ENCODE peak calls at places on chromosomes 16 and 17, in seven cellular contexts. One of them, this sample, is unnamed.

GRCh38 chr17:47192549-47192948 is 3.5 kb upstream of the CDC27 start:
- DNase-seq in heart right ventricle: no peak
- DNase-seq in A673: no peak
- DNase-seq in neural crest cell: no peak
- DNase-seq in suprapubic skin: no peak
- DNase-seq in choroid plexus epithelial cell: peak; percentile 10
- DNase-seq in stomach: no peak
- DNase-seq in this sample: no peak

GRCh38 chr17:49748223-49748622 is 15.7 kb downstream of the FAM117A start:
- DNase-seq in heart right ventricle: no peak
- DNase-seq in A673: no peak
- DNase-seq in neural crest cell: no peak
- DNase-seq in suprapubic skin: no peak
- DNase-seq in choroid plexus epithelial cell: no peak
- DNase-seq in stomach: no peak
- DNase-seq in this sample: no peak

GRCh38 chr17:66341462-66341861 is 39.0 kb downstream of the PRKCA start:
- DNase-seq in heart right ventricle: no peak
- DNase-seq in A673: no peak
- DNase-seq in neural crest cell: no peak
- DNase-seq in suprapubic skin: no peak
- DNase-seq in choroid plexus epithelial cell: no peak
- DNase-seq in stomach: no peak
- DNase-seq in this sample: no peak

GRCh38 chr17:40524243-40524965 is 23.0 kb upstream of the TNS4 start:
- DNase-seq in heart right ventricle: no peak
- DNase-seq in A673: no peak
- DNase-seq in neural crest cell: no peak
- DNase-seq in suprapubic skin: peak; percentile 12
- DNase-seq in choroid plexus epithelial cell: no peak
- DNase-seq in stomach: no peak
- DNase-seq in this sample: peak; percentile 9

GRCh38 chr17:40645932-40646331 is 1.7 kb downstream of the SMARCE1 start:
- DNase-seq in heart right ventricle: no peak
- DNase-seq in A673: no peak
- DNase-seq in neural crest cell: no peak
- DNase-seq in suprapubic skin: no peak
- DNase-seq in choroid plexus epithelial cell: peak; percentile 18
- DNase-seq in stomach: no peak
- DNase-seq in this sample: no peak

GRCh38 chr17:29557085-29557697 is 9.6 kb downstream of the ABHD15 start:
- DNase-seq in heart right ventricle: no peak
- DNase-seq in A673: no peak
- DNase-seq in neural crest cell: no peak
- DNase-seq in suprapubic skin: no peak
- DNase-seq in choroid plexus epithelial cell: peak; percentile 31
- DNase-seq in stomach: no peak
- DNase-seq in this sample: no peak

GRCh38 chr16:75198135-75198600 is 8.8 kb downstream of the CTRB2 start:
- DNase-seq in heart right ventricle: no peak
- DNase-seq in A673: peak; percentile 26
- DNase-seq in neural crest cell: no peak
- DNase-seq in suprapubic skin: peak; percentile 67
- DNase-seq in choroid plexus epithelial cell: peak; percentile 49
- DNase-seq in stomach: peak; percentile 24
- DNase-seq in this sample: peak; percentile 55

GRCh38 chr17:1714980-1715802 is 5.0 kb upstream of the TLCD2 start:
- DNase-seq in heart right ventricle: peak; percentile 92
- DNase-seq in A673: peak; percentile 41
- DNase-seq in neural crest cell: peak; percentile 35
- DNase-seq in suprapubic skin: peak; percentile 95
- DNase-seq in choroid plexus epithelial cell: peak; percentile 93
- DNase-seq in stomach: peak; percentile 84
- DNase-seq in this sample: peak; percentile 97

GRCh38 chr16:35252356-35252936 is 1793.0 kb downstream of the TP53TG3F start:
- DNase-seq in heart right ventricle: no peak
- DNase-seq in A673: no peak
- DNase-seq in neural crest cell: no peak
- DNase-seq in suprapubic skin: no peak
- DNase-seq in choroid plexus epithelial cell: no peak
- DNase-seq in stomach: no peak
- DNase-seq in this sample: no peak

GRCh38 chr17:6701719-6702118 is 11.4 kb downstream of the SLC13A5 start:
- DNase-seq in heart right ventricle: no peak
- DNase-seq in A673: peak; percentile 65
- DNase-seq in neural crest cell: peak; percentile 58
- DNase-seq in suprapubic skin: no peak
- DNase-seq in choroid plexus epithelial cell: peak; percentile 29
- DNase-seq in stomach: no peak
- DNase-seq in this sample: no peak

GRCh38 chr17:48055531-48056245 is 7.5 kb downstream of the NFE2L1 start:
- DNase-seq in heart right ventricle: no peak
- DNase-seq in A673: peak; percentile 82
- DNase-seq in neural crest cell: no peak
- DNase-seq in suprapubic skin: no peak
- DNase-seq in choroid plexus epithelial cell: peak; percentile 93
- DNase-seq in stomach: no peak
- DNase-seq in this sample: no peak

GRCh38 chr17:46195939-46196338 is 2.7 kb upstream of the KANSL1 start:
- DNase-seq in heart right ventricle: no peak
- DNase-seq in A673: no peak
- DNase-seq in neural crest cell: no peak
- DNase-seq in suprapubic skin: peak; percentile 13
- DNase-seq in choroid plexus epithelial cell: peak; percentile 45
- DNase-seq in stomach: no peak
- DNase-seq in this sample: no peak

GRCh38 chr16:85089485-85089884 is 22.8 kb downstream of the CIBAR2 start:
- DNase-seq in heart right ventricle: no peak
- DNase-seq in A673: no peak
- DNase-seq in neural crest cell: no peak
- DNase-seq in suprapubic skin: no peak
- DNase-seq in choroid plexus epithelial cell: no peak
- DNase-seq in stomach: no peak
- DNase-seq in this sample: no peak

DNA sequence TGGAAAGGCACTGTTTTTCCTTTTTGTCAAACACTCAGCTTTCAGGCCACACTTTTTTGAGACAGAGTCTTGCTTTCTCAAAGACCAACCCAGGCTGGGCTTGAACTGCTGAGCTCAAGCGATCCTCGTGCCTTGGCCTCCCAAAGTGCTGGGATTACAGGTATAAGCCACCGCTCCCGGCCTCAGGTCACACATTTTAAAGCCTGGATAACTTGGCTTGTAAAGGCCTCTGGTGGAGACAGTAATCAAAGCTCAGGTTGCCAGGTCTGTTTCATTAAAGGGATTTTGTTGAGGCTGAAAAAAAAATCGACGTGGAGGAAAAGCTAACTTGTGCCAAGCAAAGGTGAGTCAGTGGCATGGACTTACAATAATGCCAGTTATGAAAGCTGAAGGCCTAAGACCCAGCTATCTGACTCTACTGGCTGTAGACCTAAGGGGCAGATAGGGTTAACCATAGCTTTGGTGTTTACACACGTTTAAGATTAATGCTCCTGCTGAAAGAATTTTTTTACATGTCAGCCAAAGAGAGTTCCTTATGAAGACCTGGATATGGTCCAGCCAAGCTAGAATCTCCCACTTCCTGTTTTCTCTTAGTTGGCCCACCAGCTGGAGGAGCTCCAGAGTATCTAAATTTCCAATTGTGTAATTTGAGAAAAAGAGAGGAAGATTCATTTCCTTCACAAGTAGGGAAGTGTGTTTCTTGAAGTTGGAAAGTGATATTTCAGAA is 910 bp downstream of the NBR1 start:
- DNase-seq in heart right ventricle: no peak
- DNase-seq in A673: peak; percentile 71
- DNase-seq in neural crest cell: no peak
- DNase-seq in suprapubic skin: no peak
- DNase-seq in choroid plexus epithelial cell: peak; percentile 94
- DNase-seq in stomach: no peak
- DNase-seq in this sample: peak; percentile 72
- TF ChIP-seq CTCF in heart right ventricle: peak; percentile 48
- TF ChIP-seq CTCF in A673: peak; percentile 39
- TF ChIP-seq CTCF in neural crest cell: no peak
- TF ChIP-seq CTCF in suprapubic skin: peak; percentile 5
- TF ChIP-seq CTCF in choroid plexus epithelial cell: peak; percentile 58
- TF ChIP-seq CTCF in stomach: no peak
- TF ChIP-seq CTCF in this sample: no peak

GRCh38 chr17:81819648-81820171 is 13.4 kb downstream of the MCRIP1 start:
- DNase-seq in heart right ventricle: no peak
- DNase-seq in A673: no peak
- DNase-seq in neural crest cell: no peak
- DNase-seq in suprapubic skin: no peak
- DNase-seq in choroid plexus epithelial cell: no peak
- DNase-seq in stomach: no peak
- DNase-seq in this sample: no peak

GRCh38 chr17:81821147-81821546 is 11.9 kb downstream of the MCRIP1 start:
- DNase-seq in heart right ventricle: no peak
- DNase-seq in A673: no peak
- DNase-seq in neural crest cell: no peak
- DNase-seq in suprapubic skin: no peak
- DNase-seq in choroid plexus epithelial cell: no peak
- DNase-seq in stomach: no peak
- DNase-seq in this sample: no peak

GRCh38 chr17:81822996-81823799 is 9.9 kb downstream of the MCRIP1 start:
- DNase-seq in heart right ventricle: no peak
- DNase-seq in A673: no peak
- DNase-seq in neural crest cell: no peak
- DNase-seq in suprapubic skin: no peak
- DNase-seq in choroid plexus epithelial cell: no peak
- DNase-seq in stomach: no peak
- DNase-seq in this sample: no peak

GRCh38 chr17:81822312-81822637 is 10.8 kb downstream of the MCRIP1 start:
- DNase-seq in heart right ventricle: no peak
- DNase-seq in A673: no peak
- DNase-seq in neural crest cell: no peak
- DNase-seq in suprapubic skin: no peak
- DNase-seq in choroid plexus epithelial cell: no peak
- DNase-seq in stomach: no peak
- DNase-seq in this sample: no peak

DNA sequence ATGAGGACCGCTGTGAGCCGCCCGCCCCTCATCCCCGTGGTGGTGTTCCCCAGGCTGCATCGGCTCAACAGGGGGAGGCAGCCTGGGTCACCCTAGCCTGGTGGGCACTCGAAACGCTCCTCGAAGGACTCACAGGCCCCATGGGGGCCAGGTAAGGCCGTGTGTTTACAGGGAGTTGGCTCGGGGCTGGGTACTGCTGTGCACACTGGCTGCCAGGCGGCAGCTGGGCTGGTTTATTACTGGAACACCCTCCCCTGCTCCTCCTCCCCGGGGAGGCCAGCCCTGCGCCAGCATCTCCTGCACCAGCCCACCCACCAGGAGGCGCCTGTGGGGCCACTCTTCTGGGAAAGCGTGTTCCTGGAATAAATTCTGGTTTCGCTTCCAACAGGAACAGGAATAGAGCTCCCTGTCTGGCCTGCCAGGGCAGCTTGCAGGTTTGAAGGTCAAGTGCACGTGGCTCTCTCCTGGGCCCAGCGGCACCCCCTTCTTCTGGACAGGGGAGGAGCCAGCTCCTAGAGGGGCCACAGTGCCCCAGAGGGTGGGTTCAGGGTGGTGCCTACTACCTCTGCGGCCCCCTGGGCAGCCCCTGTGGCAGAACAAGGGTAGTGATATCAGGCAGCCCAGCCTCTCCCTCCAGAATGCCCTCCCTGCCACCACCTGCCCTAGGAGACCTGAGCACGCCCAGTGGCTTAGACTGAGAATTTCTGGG is 11.3 kb downstream of the MCRIP1 start:
- DNase-seq in heart right ventricle: peak; percentile 85
- DNase-seq in A673: peak; percentile 92
- DNase-seq in neural crest cell: peak; percentile 38
- DNase-seq in suprapubic skin: no peak
- DNase-seq in choroid plexus epithelial cell: peak; percentile 45
- DNase-seq in stomach: peak; percentile 96
- DNase-seq in this sample: no peak
- TF ChIP-seq CTCF in heart right ventricle: peak; percentile 83
- TF ChIP-seq CTCF in A673: peak; percentile 83
- TF ChIP-seq CTCF in neural crest cell: peak; percentile 50
- TF ChIP-seq CTCF in suprapubic skin: peak; percentile 60
- TF ChIP-seq CTCF in choroid plexus epithelial cell: peak; percentile 47
- TF ChIP-seq CTCF in stomach: peak; percentile 61
- TF ChIP-seq CTCF in this sample: peak; percentile 28

GRCh38 chr16:53973021-53973420 is 269.1 kb downstream of the FTO start:
- DNase-seq in heart right ventricle: no peak
- DNase-seq in A673: no peak
- DNase-seq in neural crest cell: no peak
- DNase-seq in suprapubic skin: no peak
- DNase-seq in choroid plexus epithelial cell: no peak
- DNase-seq in stomach: no peak
- DNase-seq in this sample: no peak
- TF ChIP-seq CTCF in heart right ventricle: no peak
- TF ChIP-seq CTCF in A673: no peak
- TF ChIP-seq CTCF in neural crest cell: no peak
- TF ChIP-seq CTCF in suprapubic skin: no peak
- TF ChIP-seq CTCF in choroid plexus epithelial cell: no peak
- TF ChIP-seq CTCF in stomach: no peak
- TF ChIP-seq CTCF in this sample: no peak

GRCh38 chr17:19799796-19800195 is 51.7 kb upstream of the ALDH3A1 start:
- DNase-seq in heart right ventricle: no peak
- DNase-seq in A673: no peak
- DNase-seq in neural crest cell: no peak
- DNase-seq in suprapubic skin: no peak
- DNase-seq in choroid plexus epithelial cell: no peak
- DNase-seq in stomach: no peak
- DNase-seq in this sample: no peak

GRCh38 chr17:19805006-19805405 is 56.9 kb upstream of the ALDH3A1 start:
- DNase-seq in heart right ventricle: no peak
- DNase-seq in A673: no peak
- DNase-seq in neural crest cell: no peak
- DNase-seq in suprapubic skin: no peak
- DNase-seq in choroid plexus epithelial cell: peak; percentile 76
- DNase-seq in stomach: no peak
- DNase-seq in this sample: no peak

GRCh38 chr17:19796457-19796856 is 48.4 kb upstream of the ALDH3A1 start:
- DNase-seq in heart right ventricle: no peak
- DNase-seq in A673: no peak
- DNase-seq in neural crest cell: no peak
- DNase-seq in suprapubic skin: no peak
- DNase-seq in choroid plexus epithelial cell: no peak
- DNase-seq in stomach: no peak
- DNase-seq in this sample: no peak

GRCh38 chr17:19800571-19800970 is 52.5 kb upstream of the ALDH3A1 start:
- DNase-seq in heart right ventricle: no peak
- DNase-seq in A673: no peak
- DNase-seq in neural crest cell: no peak
- DNase-seq in suprapubic skin: no peak
- DNase-seq in choroid plexus epithelial cell: no peak
- DNase-seq in stomach: no peak
- DNase-seq in this sample: no peak
- TF ChIP-seq CTCF in heart right ventricle: no peak
- TF ChIP-seq CTCF in A673: no peak
- TF ChIP-seq CTCF in neural crest cell: no peak
- TF ChIP-seq CTCF in suprapubic skin: no peak
- TF ChIP-seq CTCF in choroid plexus epithelial cell: no peak
- TF ChIP-seq CTCF in stomach: no peak
- TF ChIP-seq CTCF in this sample: no peak

DNA sequence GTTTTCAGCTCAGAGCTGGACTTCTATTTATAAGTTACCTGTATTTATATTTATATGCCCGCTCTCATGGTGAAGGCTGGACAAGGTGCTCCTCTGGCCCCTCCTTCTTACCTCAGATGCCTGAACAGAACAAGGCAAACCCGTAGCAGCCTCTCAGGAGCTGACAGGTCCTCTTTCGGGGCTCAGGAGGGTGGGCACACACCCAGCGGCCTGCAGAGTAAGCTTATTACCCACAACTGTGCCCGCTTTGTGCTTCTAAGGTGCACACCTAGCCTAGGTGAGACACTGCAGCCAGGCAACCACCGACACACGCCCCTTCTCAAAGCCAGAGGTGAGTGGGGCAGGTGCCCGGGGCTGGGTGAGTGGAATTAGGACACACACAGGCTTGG is 5.3 kb downstream of the NKIRAS2 start:
- DNase-seq in heart right ventricle: no peak
- DNase-seq in A673: no peak
- DNase-seq in neural crest cell: no peak
- DNase-seq in suprapubic skin: no peak
- DNase-seq in choroid plexus epithelial cell: no peak
- DNase-seq in stomach: no peak
- DNase-seq in this sample: no peak
- TF ChIP-seq CTCF in heart right ventricle: no peak
- TF ChIP-seq CTCF in A673: no peak
- TF ChIP-seq CTCF in neural crest cell: no peak
- TF ChIP-seq CTCF in suprapubic skin: no peak
- TF ChIP-seq CTCF in choroid plexus epithelial cell: no peak
- TF ChIP-seq CTCF in stomach: no peak
- TF ChIP-seq CTCF in this sample: no peak

This sample was measured in coronary artery.